ENCODE peak calls at places on chromosomes 3 and 15, in seven cellular contexts. D is fibroblast of the conjunctiva; Y is Jurkat, Clone E6-1; B is activated naive CD4-positive, alpha-beta T cell treated with Interleukin-2 at 50 U/mL for 16 hours; N is colonic mucosa; L is foreskin fibroblast; Q is myocyte. J is an unnamed sample.
A peak's percentile ranks its signal among the peaks of the same experiment; 100 is the strongest.

GRCh38 chr3:163490119-163490518 is 1588.2 kb downstream of the SI start:
- DNase-seq in N (peak; percentile 44), D (peak; percentile 21), Q (peak; percentile 75), L (peak; percentile 1), B (no peak), Y (peak; percentile 32), J (no peak)

GRCh38 chr15:48358229-48358641 is 27.0 kb downstream of the DUT start:
- DNase-seq in Y (no peak), B (no peak), D (peak; percentile 43), L (peak; percentile 60), N (no peak), Q (peak; percentile 46), J (no peak)

GRCh38 chr3:4739289-4740236 is 239.7 kb upstream of the BHLHE40 start:
- DNase-seq in Q (no peak), L (no peak), N (no peak), Y (no peak), D (no peak), B (no peak), J (no peak)

GRCh38 chr3:98945006-98945626 is 43.6 kb upstream of the DCBLD2 start:
- DNase-seq in Q (no peak), L (peak; percentile 41), Y (no peak), N (no peak), D (no peak), B (no peak), J (no peak)

GRCh38 chr15:74543583-74543982 is 2.6 kb downstream of the ARID3B start:
- DNase-seq in L (no peak), Y (peak; percentile 80), Q (no peak), B (peak; percentile 51), N (no peak), D (no peak), J (no peak)

GRCh38 chr3:108097326-108098035 is 6.7 kb upstream of the CD47 start:
- DNase-seq in Q (no peak), B (no peak), D (no peak), N (no peak), Y (no peak), L (no peak), J (no peak)

GRCh38 chr3:177346878-177347277 is 149.6 kb upstream of the TBL1XR1 start:
- DNase-seq in Y (no peak), N (no peak), L (no peak), D (no peak), Q (no peak), B (no peak), J (no peak)

GRCh38 chr3:111846717-111847116 is 12.3 kb upstream of the PHLDB2 start:
- DNase-seq in L (peak; percentile 82), B (no peak), D (no peak), Q (no peak), Y (no peak), N (no peak), J (no peak)

J was measured in vagina.